ENCODE peak calls at places on chromosomes 7 and 10, in six cellular contexts. K is tibial nerve, X is sigmoid colon, Q is heart left ventricle, G is ovary, Z is HCT116. T is an unnamed sample.

GRCh38 chr7:37999673-38000072 is 79.2 kb downstream of the EPDR1 start:
- DNase-seq in K (no peak), Q (no peak), G (no peak), Z (no peak), X (no peak), T (no peak)

GRCh38 chr7:82164813-82165212 is 278.8 kb downstream of the CACNA2D1 start:
- DNase-seq in G (peak), K (peak), Q (peak), X (no peak), Z (no peak), T (no peak)

GRCh38 chr10:21990449-21990848 is 13.1 kb downstream of the DNAJC1 start:
- DNase-seq in G (no peak), X (no peak), Z (no peak), Q (no peak), K (no peak), T (no peak)

GRCh38 chr7:20185988-20186387 is 31.2 kb downstream of the MACC1 start:
- DNase-seq in Z (no peak), Q (no peak), G (no peak), K (no peak), X (no peak), T (no peak)

GRCh38 chr10:14327535-14327934 is 3.2 kb downstream of the FRMD4A start:
- DNase-seq in Z (no peak), G (no peak), Q (no peak), X (no peak), K (no peak), T (no peak)

GRCh38 chr7:129496653-129497052 is 5.7 kb upstream of the SMKR1 start:
- DNase-seq in Q (no peak), Z (no peak), K (no peak), X (no peak), G (no peak), T (peak)

GRCh38 chr7:70893985-70894722 is 237.8 kb upstream of the GALNT17 start:
- DNase-seq in X (no peak), K (no peak), G (no peak), Q (no peak), Z (no peak), T (no peak)

GRCh38 chr10:31759124-31759798 is 169.4 kb downstream of the ARHGAP12 start:
- DNase-seq in Q (peak), G (peak), Z (peak), X (peak), K (peak), T (peak)

GRCh38 chr7:114916261-114916892 is 5.5 kb upstream of the MDFIC start:
- DNase-seq in X (no peak), K (no peak), Q (no peak), Z (no peak), G (no peak), T (no peak)

GRCh38 chr10:93947055-93947454 is 46.7 kb upstream of the PLCE1 start:
- DNase-seq in K (no peak), Q (peak), G (peak), X (no peak), Z (no peak), T (no peak)

GRCh38 chr7:128105228-128106022 is 74.2 kb upstream of the LRRC4 start:
- DNase-seq in G (no peak), Z (no peak), Q (no peak), X (peak), K (no peak), T (no peak)

GRCh38 chr7:66015440-66016130 is 33.6 kb upstream of the GUSB start:
- DNase-seq in K (no peak), G (no peak), Q (no peak), Z (no peak), X (no peak), T (no peak)

GRCh38 chr10:104099274-104099673 is 13.6 kb upstream of the COL17A1 start:
- DNase-seq in X (no peak), Z (no peak), Q (no peak), G (no peak), K (no peak), T (no peak)

GRCh38 chr7:128913856-128914565 is 3.5 kb upstream of the KCP start:
- DNase-seq in X (peak), K (no peak), Z (no peak), G (no peak), Q (no peak), T (peak)

GRCh38 chr7:1239455-1240295 is 7.0 kb downstream of the UNCX start:
- DNase-seq in Z (no peak), Q (no peak), G (no peak), K (no peak), X (no peak), T (no peak)

GRCh38 chr10:88428442-88428841 is 154.7 kb downstream of the RNLS start:
- DNase-seq in X (no peak), Z (peak), Q (no peak), G (no peak), K (no peak), T (peak)

GRCh38 chr10:1408656-1409358 is 328.5 kb downstream of the ADARB2 start:
- DNase-seq in K (no peak), Q (no peak), G (no peak), Z (no peak), X (no peak), T (no peak)

GRCh38 chr10:103062854-103063642 is 130.0 kb downstream of the NT5C2 start:
- DNase-seq in K (no peak), G (no peak), Q (no peak), X (no peak), Z (no peak), T (no peak)

GRCh38 chr7:96737545-96738050 is 28.0 kb upstream of the SEM1 start:
- DNase-seq in Q (no peak), G (no peak), Z (no peak), X (no peak), K (no peak), T (no peak)

GRCh38 chr7:157080111-157080730 is 58.5 kb upstream of the UBE3C start:
- DNase-seq in Q (no peak), X (peak), Z (peak), G (no peak), K (no peak), T (no peak)

GRCh38 chr7:135335628-135336139 is 102.0 kb downstream of the STRA8 start:
- DNase-seq in G (no peak), Z (peak), Q (peak), K (peak), X (no peak), T (peak)

GRCh38 chr7:79296553-79297320 is 156.7 kb downstream of the MAGI2 start:
- DNase-seq in X (no peak), Q (no peak), G (no peak), Z (no peak), K (no peak), T (no peak)

GRCh38 chr7:120825152-120825551 is 32.8 kb downstream of the TSPAN12 start:
- DNase-seq in X (no peak), Z (no peak), K (no peak), Q (no peak), G (no peak), T (no peak)

GRCh38 chr7:79977481-79977880 is 157.2 kb upstream of the GNAI1 start:
- DNase-seq in Q (no peak), G (no peak), X (no peak), Z (no peak), K (no peak), T (no peak)

GRCh38 chr10:78320416-78320815 is 286.8 kb downstream of the RPS24 start:
- DNase-seq in G (no peak), K (no peak), Z (no peak), X (no peak), Q (no peak), T (no peak)

GRCh38 chr10:78321500-78321899 is 287.8 kb downstream of the RPS24 start:
- DNase-seq in Z (no peak), K (no peak), G (no peak), X (no peak), Q (no peak), T (no peak)

GRCh38 chr10:78319371-78319770 is 285.7 kb downstream of the RPS24 start:
- DNase-seq in Q (no peak), K (no peak), G (no peak), Z (no peak), X (no peak), T (no peak)

GRCh38 chr10:78319841-78320240 is 286.2 kb downstream of the RPS24 start:
- DNase-seq in Z (no peak), Q (no peak), K (no peak), G (no peak), X (no peak), T (no peak)

GRCh38 chr10:78320990-78321389 is 287.3 kb downstream of the RPS24 start:
- DNase-seq in G (no peak), K (no peak), Q (no peak), Z (no peak), X (no peak), T (no peak)
- H3K4me3 ChIP-seq in G (no peak), K (no peak), Q (no peak), Z (no peak), X (no peak), T (no peak)

GRCh38 chr10:32890444-32890843 is 67.6 kb downstream of the ITGB1 start:
- DNase-seq in X (no peak), G (no peak), Q (no peak), Z (no peak), K (no peak), T (no peak)

GRCh38 chr10:32889631-32890212 is 68.3 kb downstream of the ITGB1 start:
- DNase-seq in G (no peak), Z (no peak), Q (no peak), K (no peak), X (no peak), T (no peak)

GRCh38 chr10:32891261-32891660 is 66.8 kb downstream of the ITGB1 start:
- DNase-seq in Q (no peak), Z (no peak), X (no peak), G (no peak), K (no peak), T (no peak)

GRCh38 chr10:32888161-32888927 is 69.7 kb downstream of the ITGB1 start:
- DNase-seq in Q (no peak), G (no peak), Z (no peak), X (no peak), K (no peak), T (no peak)

DNA sequence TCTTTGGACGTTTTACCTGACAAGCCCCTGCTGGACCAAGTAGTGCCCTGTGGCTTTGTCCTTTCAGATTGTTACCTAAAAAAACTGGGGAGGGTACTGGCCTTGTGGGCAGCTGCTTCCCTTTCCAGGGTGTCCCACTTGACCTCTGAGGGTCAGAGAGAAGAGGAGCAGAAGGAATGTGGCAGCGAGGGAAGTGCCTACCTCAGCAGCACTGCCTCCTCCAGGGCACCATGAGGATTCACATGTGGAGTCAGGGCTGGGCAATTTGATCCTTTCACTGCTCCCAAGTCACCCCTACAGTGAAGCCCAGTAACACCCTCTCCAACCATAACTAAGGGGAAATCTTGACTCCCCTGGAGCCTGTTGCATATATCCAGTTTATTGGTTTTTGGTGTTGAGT is 64.6 kb downstream of the ITGB1 start:
- DNase-seq in X (peak), K (no peak), Z (no peak), G (no peak), Q (no peak), T (no peak)
- TF ChIP-seq CTCF in X (no peak), K (no peak), Z (peak), G (no peak), Q (no peak), T (no peak)

GRCh38 chr7:100095289-100095688 is 5.9 kb downstream of the MCM7 start:
- DNase-seq in K (no peak), Q (no peak), Z (no peak), X (no peak), G (no peak), T (no peak)

GRCh38 chr7:100093054-100093453 is 4.3 kb downstream of the COPS6 start:
- DNase-seq in X (no peak), Z (no peak), K (no peak), Q (no peak), G (no peak), T (no peak)

GRCh38 chr7:100095704-100096103 is 5.5 kb downstream of the MCM7 start:
- DNase-seq in G (no peak), X (no peak), Q (no peak), K (no peak), Z (no peak), T (no peak)

GRCh38 chr7:100093498-100093897 is 4.7 kb downstream of the COPS6 start:
- DNase-seq in X (peak), G (no peak), Z (no peak), Q (no peak), K (no peak), T (no peak)

GRCh38 chr7:100093925-100094486 is 5.2 kb downstream of the COPS6 start:
- DNase-seq in Q (no peak), X (no peak), G (no peak), K (no peak), Z (no peak), T (no peak)
- TF ChIP-seq POLR2A in Q (no peak), X (no peak), G (no peak), K (no peak), Z (no peak), T (no peak)

GRCh38 chr7:123750389-123751230 is 1.8 kb upstream of the WASL start:
- DNase-seq in G (no peak), K (no peak), Q (no peak), Z (no peak), X (no peak), T (no peak)
- H3K4me3 ChIP-seq in G (peak), K (no peak), Q (peak), Z (no peak), X (peak), T (no peak)

GRCh38 chr10:86400705-86401587 is 34.4 kb upstream of the GRID1 start:
- DNase-seq in Z (peak), K (no peak), G (peak), Q (peak), X (peak), T (peak)
- TF ChIP-seq CTCF in Z (no peak), K (no peak), G (no peak), Q (peak), X (no peak), T (no peak)

DNA sequence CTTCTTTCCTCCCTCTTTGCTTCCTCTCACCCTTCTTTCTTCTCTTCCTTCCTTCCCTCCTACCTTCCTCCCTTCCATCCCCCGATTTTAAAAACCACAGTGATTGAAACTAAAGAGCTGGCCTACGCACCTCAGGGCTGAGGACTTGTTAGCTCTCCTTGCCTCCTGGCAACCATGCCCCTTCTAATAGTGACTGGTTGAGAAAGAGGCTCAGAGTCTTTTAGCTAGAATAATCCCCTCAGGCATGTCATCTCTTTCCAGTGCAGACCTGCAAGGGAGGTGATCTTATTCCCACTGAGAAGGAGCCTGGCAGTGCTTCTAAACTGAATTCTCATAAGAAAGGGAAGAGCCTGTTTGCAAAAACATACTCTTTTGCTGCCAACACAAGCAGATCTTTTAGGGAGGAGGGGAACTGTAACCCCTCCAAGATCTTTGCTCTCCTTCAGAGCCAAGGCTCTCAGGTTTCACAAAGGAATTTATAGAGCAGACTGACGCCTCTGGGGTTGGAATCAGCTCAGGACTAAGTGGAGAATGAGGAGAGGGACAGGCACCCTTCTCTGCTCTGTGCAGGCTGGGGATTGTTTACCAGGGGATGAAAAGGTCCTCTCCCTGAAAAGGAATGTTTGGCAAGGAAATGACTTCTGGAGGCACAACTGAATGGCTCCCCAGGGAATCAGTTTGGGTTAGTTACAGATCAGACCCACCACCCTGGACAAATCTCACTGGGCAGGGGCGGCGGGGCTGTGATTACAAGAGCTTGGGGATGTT is 9.4 kb upstream of the ANKRD1 start:
- DNase-seq in K (no peak), Z (no peak), X (no peak), Q (peak), G (no peak), T (no peak)
- TF ChIP-seq POLR2A in K (no peak), Z (no peak), X (no peak), Q (no peak), G (no peak), T (no peak)

DNA sequence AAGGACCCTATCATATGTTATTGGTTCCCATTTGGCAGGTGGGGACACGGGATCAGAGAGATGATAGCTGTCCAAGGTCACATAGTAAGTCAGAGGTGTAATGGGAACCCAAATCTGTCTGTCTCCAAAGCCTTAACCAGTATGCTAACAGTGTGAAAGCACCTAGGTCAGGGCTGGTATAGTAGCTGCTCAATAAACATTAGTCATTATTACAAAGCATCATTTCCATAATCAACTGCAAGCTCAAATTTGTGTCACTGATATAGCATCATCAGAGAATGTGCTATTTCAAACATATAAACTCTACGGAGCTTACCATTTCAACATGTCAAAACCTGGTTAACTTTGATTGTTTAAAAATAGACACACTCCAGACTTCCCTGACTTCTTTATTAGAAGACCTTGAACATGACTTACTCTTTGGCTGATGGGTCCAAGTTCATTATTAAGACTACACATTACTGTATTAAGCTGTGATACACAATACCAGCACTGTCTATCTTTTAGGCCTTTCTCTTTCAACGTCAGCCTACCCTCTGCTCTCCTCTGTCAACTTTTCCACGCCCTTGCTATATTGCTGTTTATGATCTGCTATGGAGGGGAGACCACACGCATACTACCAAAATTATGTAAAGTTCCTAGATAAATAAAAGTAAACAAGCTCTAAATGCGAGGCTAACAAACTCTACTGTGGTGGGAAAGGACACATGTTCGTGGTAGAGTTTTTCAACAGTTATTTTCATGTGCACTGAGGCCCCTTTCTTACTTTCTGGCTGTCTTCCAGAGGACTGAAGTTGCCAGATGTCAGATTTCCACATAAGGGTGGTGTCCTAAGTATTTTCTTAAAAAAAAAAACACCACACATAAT is 33.6 kb downstream of the DNMBP start:
- DNase-seq in X (no peak), K (peak), Z (no peak), Q (no peak), G (no peak), T (no peak)
- H3K4me3 ChIP-seq in X (no peak), K (no peak), Z (no peak), Q (no peak), G (no peak), T (no peak)